ENCODE peak calls at places on chromosomes 16 and 17, in seven cellular contexts. One of them, this sample, is unnamed.
A peak's percentile ranks its signal among the peaks of the same experiment; 100 is the strongest.

GRCh38 chr17:81242421-81243332 is 3.6 kb downstream of the NDUFAF8 start:
- DNase-seq in neural crest cell: no peak
- DNase-seq in PC-3: no peak
- DNase-seq in A549: no peak
- DNase-seq in activated B cell treated with CpG ODN at 0.5 μM for 24 hours: no peak
- DNase-seq in CD4-positive, alpha-beta T cell: no peak
- DNase-seq in MCF 10A: no peak
- DNase-seq in this sample: no peak

GRCh38 chr16:16150117-16150877 is 73.0 kb downstream of the ABCC6 start:
- DNase-seq in neural crest cell: no peak
- DNase-seq in PC-3: no peak
- DNase-seq in A549: no peak
- DNase-seq in activated B cell treated with CpG ODN at 0.5 μM for 24 hours: no peak
- DNase-seq in CD4-positive, alpha-beta T cell: no peak
- DNase-seq in MCF 10A: no peak
- DNase-seq in this sample: no peak

GRCh38 chr17:16936536-16937310 is 35.2 kb downstream of the TNFRSF13B start:
- DNase-seq in neural crest cell: no peak
- DNase-seq in PC-3: no peak
- DNase-seq in A549: no peak
- DNase-seq in activated B cell treated with CpG ODN at 0.5 μM for 24 hours: no peak
- DNase-seq in CD4-positive, alpha-beta T cell: no peak
- DNase-seq in MCF 10A: no peak
- DNase-seq in this sample: no peak

GRCh38 chr16:4052801-4053662 is 63.2 kb downstream of the ADCY9 start:
- DNase-seq in neural crest cell: no peak
- DNase-seq in PC-3: peak; percentile 56
- DNase-seq in A549: no peak
- DNase-seq in activated B cell treated with CpG ODN at 0.5 μM for 24 hours: no peak
- DNase-seq in CD4-positive, alpha-beta T cell: no peak
- DNase-seq in MCF 10A: peak; percentile 61
- DNase-seq in this sample: no peak

GRCh38 chr17:31394544-31394943 is 3.1 kb downstream of the RAB11FIP4 start:
- DNase-seq in neural crest cell: peak; percentile 76
- DNase-seq in PC-3: peak; percentile 44
- DNase-seq in A549: no peak
- DNase-seq in activated B cell treated with CpG ODN at 0.5 μM for 24 hours: peak; percentile 16
- DNase-seq in CD4-positive, alpha-beta T cell: peak; percentile 17
- DNase-seq in MCF 10A: peak; percentile 41
- DNase-seq in this sample: peak; percentile 94

GRCh38 chr16:50244140-50244503 is 22.2 kb upstream of the ADCY7 start:
- DNase-seq in neural crest cell: no peak
- DNase-seq in PC-3: peak; percentile 75
- DNase-seq in A549: no peak
- DNase-seq in activated B cell treated with CpG ODN at 0.5 μM for 24 hours: no peak
- DNase-seq in CD4-positive, alpha-beta T cell: no peak
- DNase-seq in MCF 10A: peak; percentile 35
- DNase-seq in this sample: no peak

GRCh38 chr17:74110467-74110866 is 93.0 kb upstream of the RPL38 start:
- DNase-seq in neural crest cell: peak; percentile 34
- DNase-seq in PC-3: no peak
- DNase-seq in A549: no peak
- DNase-seq in activated B cell treated with CpG ODN at 0.5 μM for 24 hours: no peak
- DNase-seq in CD4-positive, alpha-beta T cell: no peak
- DNase-seq in MCF 10A: no peak
- DNase-seq in this sample: peak; percentile 53

GRCh38 chr17:7083592-7083991 is 3.5 kb upstream of the CLEC10A start:
- DNase-seq in neural crest cell: no peak
- DNase-seq in PC-3: peak; percentile 51
- DNase-seq in A549: no peak
- DNase-seq in activated B cell treated with CpG ODN at 0.5 μM for 24 hours: no peak
- DNase-seq in CD4-positive, alpha-beta T cell: no peak
- DNase-seq in MCF 10A: no peak
- DNase-seq in this sample: no peak

GRCh38 chr16:3819741-3820724 is 60.5 kb downstream of the CREBBP start:
- DNase-seq in neural crest cell: no peak
- DNase-seq in PC-3: peak; percentile 95
- DNase-seq in A549: peak; percentile 31
- DNase-seq in activated B cell treated with CpG ODN at 0.5 μM for 24 hours: no peak
- DNase-seq in CD4-positive, alpha-beta T cell: peak; percentile 5
- DNase-seq in MCF 10A: peak; percentile 96
- DNase-seq in this sample: no peak

GRCh38 chr16:78100162-78100467 is 661 bp downstream of the WWOX start:
- DNase-seq in neural crest cell: no peak
- DNase-seq in PC-3: no peak
- DNase-seq in A549: no peak
- DNase-seq in activated B cell treated with CpG ODN at 0.5 μM for 24 hours: no peak
- DNase-seq in CD4-positive, alpha-beta T cell: no peak
- DNase-seq in MCF 10A: no peak
- DNase-seq in this sample: no peak
- TF ChIP-seq CTCF in neural crest cell: no peak
- TF ChIP-seq CTCF in PC-3: no peak
- TF ChIP-seq CTCF in A549: no peak
- TF ChIP-seq CTCF in activated B cell treated with CpG ODN at 0.5 μM for 24 hours: no peak
- TF ChIP-seq CTCF in CD4-positive, alpha-beta T cell: peak; percentile 19
- TF ChIP-seq CTCF in MCF 10A: no peak
- TF ChIP-seq CTCF in this sample: no peak

GRCh38 chr17:75815399-75815798 is 28.8 kb downstream of the UNC13D start:
- DNase-seq in neural crest cell: no peak
- DNase-seq in PC-3: no peak
- DNase-seq in A549: no peak
- DNase-seq in activated B cell treated with CpG ODN at 0.5 μM for 24 hours: no peak
- DNase-seq in CD4-positive, alpha-beta T cell: no peak
- DNase-seq in MCF 10A: no peak
- DNase-seq in this sample: no peak
- TF ChIP-seq CTCF in neural crest cell: no peak
- TF ChIP-seq CTCF in PC-3: no peak
- TF ChIP-seq CTCF in A549: no peak
- TF ChIP-seq CTCF in activated B cell treated with CpG ODN at 0.5 μM for 24 hours: no peak
- TF ChIP-seq CTCF in CD4-positive, alpha-beta T cell: no peak
- TF ChIP-seq CTCF in MCF 10A: no peak
- TF ChIP-seq CTCF in this sample: no peak

GRCh38 chr16:23298290-23298689 is 3.8 kb upstream of the SCNN1B start:
- DNase-seq in neural crest cell: no peak
- DNase-seq in PC-3: no peak
- DNase-seq in A549: no peak
- DNase-seq in activated B cell treated with CpG ODN at 0.5 μM for 24 hours: no peak
- DNase-seq in CD4-positive, alpha-beta T cell: no peak
- DNase-seq in MCF 10A: no peak
- DNase-seq in this sample: no peak

GRCh38 chr16:23293016-23293415 is 9.1 kb upstream of the SCNN1B start:
- DNase-seq in neural crest cell: no peak
- DNase-seq in PC-3: no peak
- DNase-seq in A549: no peak
- DNase-seq in activated B cell treated with CpG ODN at 0.5 μM for 24 hours: no peak
- DNase-seq in CD4-positive, alpha-beta T cell: no peak
- DNase-seq in MCF 10A: no peak
- DNase-seq in this sample: no peak

GRCh38 chr16:23294260-23294659 is 7.8 kb upstream of the SCNN1B start:
- DNase-seq in neural crest cell: no peak
- DNase-seq in PC-3: no peak
- DNase-seq in A549: no peak
- DNase-seq in activated B cell treated with CpG ODN at 0.5 μM for 24 hours: no peak
- DNase-seq in CD4-positive, alpha-beta T cell: no peak
- DNase-seq in MCF 10A: no peak
- DNase-seq in this sample: no peak

GRCh38 chr16:23301251-23302044 is 654 bp upstream of the SCNN1B start:
- DNase-seq in neural crest cell: no peak
- DNase-seq in PC-3: no peak
- DNase-seq in A549: no peak
- DNase-seq in activated B cell treated with CpG ODN at 0.5 μM for 24 hours: no peak
- DNase-seq in CD4-positive, alpha-beta T cell: no peak
- DNase-seq in MCF 10A: no peak
- DNase-seq in this sample: no peak

DNA sequence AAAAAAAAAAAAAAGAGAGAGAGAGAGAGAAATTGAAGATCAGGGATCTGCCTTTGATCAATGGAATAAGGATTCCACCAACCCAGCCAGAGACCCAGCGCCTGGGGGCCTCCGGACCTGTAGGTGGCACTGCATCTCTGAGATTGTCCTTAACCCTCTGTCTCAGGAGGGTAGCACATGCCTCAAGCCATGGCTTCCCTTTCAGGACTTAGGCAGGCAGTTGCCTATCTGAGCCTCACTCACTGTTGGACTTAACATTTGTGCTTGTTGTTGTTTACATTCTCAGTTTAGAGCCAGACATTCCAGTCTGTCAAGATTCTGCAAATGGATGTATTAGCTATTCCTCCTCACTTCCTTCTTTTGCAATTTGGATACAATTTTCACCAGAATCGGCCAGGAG is 5.1 kb upstream of the SCNN1B start:
- DNase-seq in neural crest cell: no peak
- DNase-seq in PC-3: peak; percentile 26
- DNase-seq in A549: peak; percentile 43
- DNase-seq in activated B cell treated with CpG ODN at 0.5 μM for 24 hours: no peak
- DNase-seq in CD4-positive, alpha-beta T cell: no peak
- DNase-seq in MCF 10A: no peak
- DNase-seq in this sample: no peak
- TF ChIP-seq CTCF in neural crest cell: peak; percentile 26
- TF ChIP-seq CTCF in PC-3: peak; percentile 61
- TF ChIP-seq CTCF in A549: no peak
- TF ChIP-seq CTCF in activated B cell treated with CpG ODN at 0.5 μM for 24 hours: no peak
- TF ChIP-seq CTCF in CD4-positive, alpha-beta T cell: no peak
- TF ChIP-seq CTCF in MCF 10A: no peak
- TF ChIP-seq CTCF in this sample: no peak

DNA sequence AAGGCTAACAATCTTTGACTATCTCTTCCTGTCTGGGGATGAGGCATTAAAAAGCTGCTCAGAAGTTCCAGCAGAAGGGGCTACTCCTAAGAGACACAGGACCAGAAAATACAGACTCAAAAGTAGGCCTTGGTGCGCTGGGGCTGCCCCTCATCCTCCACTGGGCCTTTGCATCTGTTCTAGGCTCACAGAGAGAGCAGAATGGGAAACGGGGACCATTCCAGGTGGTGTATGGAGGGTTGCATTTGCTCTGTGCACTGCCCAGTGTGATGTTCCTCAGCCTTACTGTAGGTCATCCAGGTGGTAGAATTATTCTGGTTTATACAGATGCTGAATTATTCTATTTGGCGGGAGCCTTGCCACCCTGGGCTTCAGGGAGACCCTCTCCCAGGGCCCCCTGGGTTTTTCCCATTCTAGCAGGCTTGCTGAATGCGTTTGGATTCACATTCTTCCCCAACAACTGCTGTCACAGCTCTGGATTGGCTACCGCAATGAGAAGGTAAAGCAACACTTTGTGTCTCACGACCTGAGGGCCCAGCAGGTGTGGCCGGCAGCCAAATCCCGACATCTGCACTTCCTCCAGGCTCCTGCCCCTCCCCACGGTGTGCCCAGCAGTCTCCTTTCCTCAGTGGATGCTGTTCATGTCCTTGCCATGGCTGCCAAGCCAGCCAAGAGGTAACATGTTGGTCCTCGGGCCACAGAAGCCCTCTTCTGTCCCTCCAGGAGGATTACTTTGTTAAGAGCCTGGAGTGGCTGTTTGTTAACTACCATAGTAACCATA is 25.0 kb upstream of the ZNHIT3 start:
- DNase-seq in neural crest cell: no peak
- DNase-seq in PC-3: no peak
- DNase-seq in A549: no peak
- DNase-seq in activated B cell treated with CpG ODN at 0.5 μM for 24 hours: no peak
- DNase-seq in CD4-positive, alpha-beta T cell: no peak
- DNase-seq in MCF 10A: no peak
- DNase-seq in this sample: no peak
- TF ChIP-seq CTCF in neural crest cell: no peak
- TF ChIP-seq CTCF in PC-3: no peak
- TF ChIP-seq CTCF in A549: no peak
- TF ChIP-seq CTCF in activated B cell treated with CpG ODN at 0.5 μM for 24 hours: no peak
- TF ChIP-seq CTCF in CD4-positive, alpha-beta T cell: no peak
- TF ChIP-seq CTCF in MCF 10A: no peak
- TF ChIP-seq CTCF in this sample: no peak

DNA sequence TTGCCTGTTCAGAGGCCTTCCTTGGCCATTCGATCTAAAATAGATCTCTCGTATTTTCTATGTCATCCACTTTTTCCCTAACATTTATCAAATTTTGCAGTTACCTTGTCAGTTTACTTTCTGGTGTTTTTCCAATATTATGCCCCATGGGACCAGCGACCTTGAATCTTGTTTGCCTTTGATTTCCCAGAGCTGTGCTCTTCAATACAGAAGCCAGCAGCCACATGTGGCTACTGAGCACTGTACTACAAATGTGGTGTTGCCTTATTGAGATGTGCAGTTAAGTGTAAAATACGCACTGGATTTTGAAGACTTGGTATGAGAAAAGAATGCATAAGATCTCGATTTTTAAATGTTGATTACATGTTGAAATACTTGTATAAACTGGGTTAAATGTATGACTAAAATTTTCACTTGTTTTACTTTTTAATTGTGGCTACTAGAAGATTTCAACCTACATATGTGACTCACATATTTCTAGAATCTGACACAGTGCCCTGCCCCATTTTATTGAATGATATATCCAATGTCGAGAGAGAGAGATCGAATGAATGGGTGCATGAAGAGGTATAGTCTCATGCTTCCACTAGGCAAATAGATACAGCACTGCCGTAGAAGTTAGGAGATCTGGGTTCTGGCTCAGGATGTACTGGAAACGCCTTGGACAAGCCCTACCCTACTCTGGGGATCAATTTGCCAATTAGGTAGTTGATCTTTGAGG is 824 bp upstream of the PSME3 start:
- DNase-seq in neural crest cell: no peak
- DNase-seq in PC-3: peak; percentile 27
- DNase-seq in A549: no peak
- DNase-seq in activated B cell treated with CpG ODN at 0.5 μM for 24 hours: no peak
- DNase-seq in CD4-positive, alpha-beta T cell: no peak
- DNase-seq in MCF 10A: no peak
- DNase-seq in this sample: no peak
- TF ChIP-seq CTCF in neural crest cell: no peak
- TF ChIP-seq CTCF in PC-3: no peak
- TF ChIP-seq CTCF in A549: no peak
- TF ChIP-seq CTCF in activated B cell treated with CpG ODN at 0.5 μM for 24 hours: no peak
- TF ChIP-seq CTCF in CD4-positive, alpha-beta T cell: no peak
- TF ChIP-seq CTCF in MCF 10A: no peak
- TF ChIP-seq CTCF in this sample: no peak

DNA sequence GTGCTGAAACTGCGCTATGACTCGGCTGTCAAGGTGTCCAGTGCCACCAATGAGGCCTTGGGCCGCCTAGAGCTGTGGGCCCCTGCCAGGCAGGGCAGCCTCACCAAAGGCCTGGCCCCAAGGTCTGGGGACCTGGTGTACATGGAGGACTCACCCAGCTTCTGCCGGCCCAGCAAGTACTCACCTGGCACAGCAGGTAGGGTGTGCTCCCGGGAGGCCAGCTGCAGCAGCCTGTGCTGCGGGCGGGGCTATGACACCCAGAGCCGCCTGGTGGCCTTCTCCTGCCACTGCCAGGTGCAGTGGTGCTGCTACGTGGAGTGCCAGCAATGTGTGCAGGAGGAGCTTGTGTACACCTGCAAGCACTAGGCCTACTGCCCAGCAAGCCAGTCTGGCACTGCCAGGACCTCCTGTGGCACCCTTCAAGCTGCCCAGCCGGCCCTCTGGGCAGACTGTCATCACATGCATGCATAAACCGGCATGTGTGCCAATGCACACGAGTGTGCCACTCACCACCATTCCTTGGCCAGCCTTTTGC is 25.0 kb downstream of the WNT9B start:
- DNase-seq in neural crest cell: no peak
- DNase-seq in PC-3: peak; percentile 79
- DNase-seq in A549: no peak
- DNase-seq in activated B cell treated with CpG ODN at 0.5 μM for 24 hours: no peak
- DNase-seq in CD4-positive, alpha-beta T cell: no peak
- DNase-seq in MCF 10A: peak; percentile 46
- DNase-seq in this sample: peak; percentile 17
- TF ChIP-seq CTCF in neural crest cell: peak; percentile 43
- TF ChIP-seq CTCF in PC-3: peak; percentile 84
- TF ChIP-seq CTCF in A549: peak; percentile 34
- TF ChIP-seq CTCF in activated B cell treated with CpG ODN at 0.5 μM for 24 hours: no peak
- TF ChIP-seq CTCF in CD4-positive, alpha-beta T cell: no peak
- TF ChIP-seq CTCF in MCF 10A: peak; percentile 32
- TF ChIP-seq CTCF in this sample: peak; percentile 35

This sample was measured in nephron progenitor cell.